ENCODE peak calls at places on chromosomes 3 and 15, in six cellular contexts. N is AG08395; K is dorsolateral prefrontal cortex; R is AML-193; T is stimulated activated naive B cell treated with anti-CD40 and anti-IgM and Interleukin-4, amounts not matched to agents 10 μg/mL and 1 μg/mL and 100 μg/mL, for 72 hours; Y is GDM1. U is an unnamed sample.

GRCh38 chr3:29478671-29479070 is 197.8 kb downstream of the RBMS3 start:
- DNase-seq in K (no peak), Y (no peak), N (peak), T (no peak), R (no peak), U (no peak)

GRCh38 chr15:60704129-60704528 is 225.2 kb upstream of the ICE2 start:
- DNase-seq in T (no peak), R (no peak), N (no peak), Y (no peak), K (no peak), U (no peak)

GRCh38 chr3:15955968-15956367 is 158.2 kb upstream of the ANKRD28 start:
- DNase-seq in N (no peak), K (no peak), T (no peak), R (no peak), Y (no peak), U (no peak)

GRCh38 chr3:108528459-108529231 is 18.2 kb upstream of the MYH15 start:
- DNase-seq in N (no peak), Y (no peak), R (peak), T (peak), K (no peak), U (peak)

GRCh38 chr3:120473896-120474675 is 23.3 kb upstream of the FSTL1 start:
- DNase-seq in R (no peak), T (no peak), K (no peak), Y (no peak), N (peak), U (no peak)

GRCh38 chr3:175890056-175890455 is 1030.9 kb downstream of the NAALADL2 start:
- DNase-seq in K (no peak), N (no peak), Y (no peak), R (no peak), T (no peak), U (no peak)

GRCh38 chr3:60954049-60954448 is 297.2 kb downstream of the FHIT start:
- DNase-seq in Y (no peak), N (peak), K (no peak), R (no peak), T (no peak), U (no peak)

GRCh38 chr3:169865176-169865800 is 4.4 kb downstream of the LRRC31 start:
- DNase-seq in T (peak), Y (peak), K (no peak), R (peak), N (no peak), U (peak)

GRCh38 chr3:165440380-165440779 is 244.2 kb upstream of the SLITRK3 start:
- DNase-seq in K (no peak), N (no peak), R (no peak), T (no peak), Y (no peak), U (no peak)

GRCh38 chr15:74134387-74135027 is 4.1 kb downstream of the ISLR2 start:
- DNase-seq in Y (no peak), K (no peak), T (no peak), N (no peak), R (no peak), U (no peak)

GRCh38 chr15:34808016-34808415 is 12.7 kb upstream of the ACTC1 start:
- DNase-seq in K (no peak), R (no peak), N (no peak), T (no peak), Y (no peak), U (no peak)

GRCh38 chr3:45807645-45808540 is 11.6 kb upstream of the SLC6A20 start:
- DNase-seq in K (no peak), R (no peak), Y (no peak), T (no peak), N (no peak), U (no peak)

GRCh38 chr15:88865498-88866099 is 29.7 kb downstream of the HAPLN3 start:
- DNase-seq in T (no peak), N (no peak), R (no peak), K (no peak), Y (no peak), U (no peak)

GRCh38 chr3:185865277-185865676 is 40.4 kb upstream of the IGF2BP2 start:
- DNase-seq in T (no peak), K (no peak), N (no peak), Y (no peak), R (no peak), U (no peak)

GRCh38 chr15:34600920-34601319 is 17.5 kb upstream of the GOLGA8B start:
- DNase-seq in T (no peak), R (no peak), K (no peak), N (no peak), Y (no peak), U (no peak)

GRCh38 chr3:64303401-64303800 is 78.1 kb upstream of the PRICKLE2 start:
- DNase-seq in T (no peak), N (no peak), R (no peak), Y (no peak), K (no peak), U (no peak)

GRCh38 chr3:30477149-30477921 is 129.1 kb upstream of the TGFBR2 start:
- DNase-seq in N (no peak), K (no peak), R (no peak), T (no peak), Y (no peak), U (no peak)

GRCh38 chr3:140834266-140835037 is 107.2 kb upstream of the SLC25A36 start:
- DNase-seq in Y (no peak), R (no peak), T (no peak), N (no peak), K (no peak), U (no peak)

GRCh38 chr15:93929375-93930094 is 301.8 kb upstream of the MCTP2 start:
- DNase-seq in R (no peak), K (no peak), Y (no peak), N (peak), T (no peak), U (no peak)

GRCh38 chr3:127053450-127053849 is 70.5 kb downstream of the PLXNA1 start:
- DNase-seq in T (no peak), N (no peak), Y (no peak), R (no peak), K (no peak), U (no peak)

GRCh38 chr15:33985287-33985686 is 17.0 kb downstream of the CHRM5 start:
- DNase-seq in T (no peak), K (no peak), R (no peak), N (peak), Y (no peak), U (no peak)

GRCh38 chr3:133230191-133230590 is 169.7 kb upstream of the BFSP2 start:
- DNase-seq in Y (no peak), K (no peak), T (no peak), N (no peak), R (no peak), U (no peak)

GRCh38 chr15:32908135-32908801 is 190.5 kb downstream of the GREM1 start:
- DNase-seq in T (no peak), K (no peak), R (no peak), Y (no peak), N (no peak), U (no peak)

GRCh38 chr3:143172313-143173054 is 52.9 kb downstream of the CHST2 start:
- DNase-seq in T (no peak), Y (no peak), K (no peak), N (no peak), R (no peak), U (no peak)

GRCh38 chr3:172142074-172143059 is 103.0 kb downstream of the FNDC3B start:
- DNase-seq in Y (no peak), N (peak), K (no peak), T (peak), R (no peak), U (no peak)

GRCh38 chr3:175153595-175153994 is 294.5 kb downstream of the NAALADL2 start:
- DNase-seq in N (no peak), Y (no peak), T (no peak), K (no peak), R (no peak), U (no peak)

GRCh38 chr3:62712776-62713175 is 162.4 kb downstream of the CADPS start:
- DNase-seq in N (no peak), Y (no peak), R (no peak), K (no peak), T (no peak), U (no peak)

GRCh38 chr3:193780810-193781472 is 187.9 kb downstream of the OPA1 start:
- DNase-seq in N (peak), T (no peak), Y (peak), R (peak), K (peak), U (no peak)

GRCh38 chr3:105013657-105014056 is 353.1 kb upstream of the ALCAM start:
- DNase-seq in T (no peak), K (no peak), N (no peak), Y (no peak), R (no peak), U (no peak)

GRCh38 chr3:149473314-149473990 is 1.0 kb upstream of the TM4SF4 start:
- DNase-seq in Y (no peak), T (no peak), K (no peak), R (peak), N (peak), U (no peak)

GRCh38 chr3:134643150-134643675 is 7.6 kb downstream of the KY start:
- DNase-seq in K (no peak), N (no peak), T (no peak), R (no peak), Y (no peak), U (no peak)

GRCh38 chr15:29914441-29915053 is 92.3 kb upstream of the TJP1 start:
- DNase-seq in K (no peak), T (no peak), Y (no peak), R (no peak), N (no peak), U (no peak)

GRCh38 chr15:32659340-32659831 is 17.9 kb downstream of the SCG5 start:
- DNase-seq in Y (no peak), K (no peak), R (no peak), T (no peak), N (peak), U (no peak)

GRCh38 chr3:4464579-4464978 is 2.5 kb downstream of the SUMF1 start:
- DNase-seq in N (no peak), Y (no peak), R (no peak), T (no peak), K (no peak), U (no peak)

GRCh38 chr3:72666444-72666755 is 181.8 kb downstream of the SHQ1 start:
- DNase-seq in Y (no peak), T (no peak), R (no peak), N (no peak), K (no peak), U (no peak)

GRCh38 chr15:62896969-62897486 is 145.5 kb upstream of the TPM1 start:
- DNase-seq in Y (no peak), N (peak), R (no peak), K (peak), T (no peak), U (no peak)

U was measured in HL-60.